ENCODE peak calls at places on chromosomes 3 and 15, in seven cellular contexts. One of them, this sample, is unnamed.

GRCh38 chr15:100123611-100124010 is 218.2 kb downstream of the ADAMTS17 start:
- DNase-seq in spleen: peak
- DNase-seq in A549: no peak
- DNase-seq in Peyer's patch: no peak
- DNase-seq in stomach: no peak
- DNase-seq in tibial nerve: no peak
- DNase-seq in NB4: no peak
- DNase-seq in this sample: no peak

GRCh38 chr15:75061272-75061671 is 37.9 kb downstream of the PPCDC start:
- DNase-seq in spleen: no peak
- DNase-seq in A549: no peak
- DNase-seq in Peyer's patch: peak
- DNase-seq in stomach: no peak
- DNase-seq in tibial nerve: no peak
- DNase-seq in NB4: peak
- DNase-seq in this sample: no peak

GRCh38 chr15:65828566-65828965 is 36.5 kb upstream of the DENND4A start:
- DNase-seq in spleen: no peak
- DNase-seq in A549: no peak
- DNase-seq in Peyer's patch: peak
- DNase-seq in stomach: no peak
- DNase-seq in tibial nerve: no peak
- DNase-seq in NB4: no peak
- DNase-seq in this sample: peak

GRCh38 chr3:78875851-78876250 is 891.9 kb downstream of the ROBO1 start:
- DNase-seq in spleen: no peak
- DNase-seq in A549: no peak
- DNase-seq in Peyer's patch: no peak
- DNase-seq in stomach: no peak
- DNase-seq in tibial nerve: no peak
- DNase-seq in NB4: no peak
- DNase-seq in this sample: no peak

GRCh38 chr3:134640872-134641470 is 9.9 kb downstream of the KY start:
- DNase-seq in spleen: no peak
- DNase-seq in A549: peak
- DNase-seq in Peyer's patch: no peak
- DNase-seq in stomach: peak
- DNase-seq in tibial nerve: no peak
- DNase-seq in NB4: peak
- DNase-seq in this sample: peak

GRCh38 chr15:70627322-70627721 is 136.0 kb downstream of the UACA start:
- DNase-seq in spleen: no peak
- DNase-seq in A549: no peak
- DNase-seq in Peyer's patch: no peak
- DNase-seq in stomach: no peak
- DNase-seq in tibial nerve: no peak
- DNase-seq in NB4: no peak
- DNase-seq in this sample: no peak

GRCh38 chr3:134483195-134483890 is 2.4 kb downstream of the ANAPC13 start:
- DNase-seq in spleen: no peak
- DNase-seq in A549: no peak
- DNase-seq in Peyer's patch: no peak
- DNase-seq in stomach: no peak
- DNase-seq in tibial nerve: no peak
- DNase-seq in NB4: no peak
- DNase-seq in this sample: no peak

GRCh38 chr3:9402410-9403228 is 5.2 kb downstream of the SETD5 start:
- DNase-seq in spleen: no peak
- DNase-seq in A549: peak
- DNase-seq in Peyer's patch: peak
- DNase-seq in stomach: peak
- DNase-seq in tibial nerve: no peak
- DNase-seq in NB4: peak
- DNase-seq in this sample: peak

GRCh38 chr3:50486219-50486888 is 17.1 kb downstream of the CACNA2D2 start:
- DNase-seq in spleen: no peak
- DNase-seq in A549: no peak
- DNase-seq in Peyer's patch: no peak
- DNase-seq in stomach: no peak
- DNase-seq in tibial nerve: no peak
- DNase-seq in NB4: no peak
- DNase-seq in this sample: no peak

GRCh38 chr15:52180196-52180835 is 10.9 kb downstream of the GNB5 start:
- DNase-seq in spleen: peak
- DNase-seq in A549: no peak
- DNase-seq in Peyer's patch: peak
- DNase-seq in stomach: no peak
- DNase-seq in tibial nerve: no peak
- DNase-seq in NB4: no peak
- DNase-seq in this sample: no peak

GRCh38 chr3:8509961-8510360 is 8.3 kb downstream of the LMCD1 start:
- DNase-seq in spleen: no peak
- DNase-seq in A549: peak
- DNase-seq in Peyer's patch: no peak
- DNase-seq in stomach: no peak
- DNase-seq in tibial nerve: no peak
- DNase-seq in NB4: no peak
- DNase-seq in this sample: no peak

GRCh38 chr3:197256836-197257444 is 41.5 kb downstream of the DLG1 start:
- DNase-seq in spleen: no peak
- DNase-seq in A549: peak
- DNase-seq in Peyer's patch: peak
- DNase-seq in stomach: no peak
- DNase-seq in tibial nerve: peak
- DNase-seq in NB4: peak
- DNase-seq in this sample: peak

GRCh38 chr3:51099794-51100542 is 285.1 kb upstream of the MANF start:
- DNase-seq in spleen: no peak
- DNase-seq in A549: peak
- DNase-seq in Peyer's patch: peak
- DNase-seq in stomach: peak
- DNase-seq in tibial nerve: peak
- DNase-seq in NB4: peak
- DNase-seq in this sample: peak

GRCh38 chr3:90062631-90063200 is 955.3 kb downstream of the EPHA3 start:
- DNase-seq in spleen: no peak
- DNase-seq in A549: no peak
- DNase-seq in Peyer's patch: no peak
- DNase-seq in stomach: no peak
- DNase-seq in tibial nerve: no peak
- DNase-seq in NB4: no peak
- DNase-seq in this sample: no peak

GRCh38 chr3:23809840-23810341 is 4.1 kb downstream of the UBE2E1 start:
- DNase-seq in spleen: no peak
- DNase-seq in A549: no peak
- DNase-seq in Peyer's patch: no peak
- DNase-seq in stomach: no peak
- DNase-seq in tibial nerve: no peak
- DNase-seq in NB4: peak
- DNase-seq in this sample: peak

GRCh38 chr3:28050895-28051294 is 190.5 kb upstream of the CMC1 start:
- DNase-seq in spleen: no peak
- DNase-seq in A549: peak
- DNase-seq in Peyer's patch: peak
- DNase-seq in stomach: no peak
- DNase-seq in tibial nerve: no peak
- DNase-seq in NB4: peak
- DNase-seq in this sample: no peak

DNA sequence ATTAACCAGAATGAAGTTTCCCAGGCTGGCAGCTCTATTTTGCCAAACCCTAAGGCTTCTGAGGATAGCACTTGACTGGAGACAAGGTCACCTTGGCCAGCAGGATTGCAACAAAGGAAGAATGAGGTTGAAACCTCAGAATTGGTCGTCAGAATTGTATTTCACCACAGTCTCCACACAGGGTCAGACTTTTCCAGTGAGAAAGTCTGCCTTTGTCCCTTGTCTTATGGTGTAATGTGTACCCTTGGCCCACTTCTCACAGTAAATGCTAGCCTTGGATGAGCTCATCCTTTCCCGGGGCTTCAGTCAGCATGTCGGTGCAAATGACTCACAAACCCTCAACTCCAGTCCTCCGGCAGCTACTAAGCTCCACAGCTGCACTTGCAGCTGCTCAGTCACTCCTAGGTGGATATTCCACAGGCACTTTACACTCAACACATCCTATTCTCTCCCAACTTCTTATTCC is 19.7 kb downstream of the SSR3 start:
- DNase-seq in spleen: no peak
- DNase-seq in A549: peak
- DNase-seq in Peyer's patch: peak
- DNase-seq in stomach: peak
- DNase-seq in tibial nerve: peak
- DNase-seq in NB4: peak
- DNase-seq in this sample: no peak
- TF ChIP-seq POLR2A in spleen: no peak
- TF ChIP-seq POLR2A in A549: no peak
- TF ChIP-seq POLR2A in Peyer's patch: no peak
- TF ChIP-seq POLR2A in stomach: no peak
- TF ChIP-seq POLR2A in tibial nerve: no peak
- TF ChIP-seq POLR2A in NB4: no peak
- TF ChIP-seq POLR2A in this sample: no peak

DNA sequence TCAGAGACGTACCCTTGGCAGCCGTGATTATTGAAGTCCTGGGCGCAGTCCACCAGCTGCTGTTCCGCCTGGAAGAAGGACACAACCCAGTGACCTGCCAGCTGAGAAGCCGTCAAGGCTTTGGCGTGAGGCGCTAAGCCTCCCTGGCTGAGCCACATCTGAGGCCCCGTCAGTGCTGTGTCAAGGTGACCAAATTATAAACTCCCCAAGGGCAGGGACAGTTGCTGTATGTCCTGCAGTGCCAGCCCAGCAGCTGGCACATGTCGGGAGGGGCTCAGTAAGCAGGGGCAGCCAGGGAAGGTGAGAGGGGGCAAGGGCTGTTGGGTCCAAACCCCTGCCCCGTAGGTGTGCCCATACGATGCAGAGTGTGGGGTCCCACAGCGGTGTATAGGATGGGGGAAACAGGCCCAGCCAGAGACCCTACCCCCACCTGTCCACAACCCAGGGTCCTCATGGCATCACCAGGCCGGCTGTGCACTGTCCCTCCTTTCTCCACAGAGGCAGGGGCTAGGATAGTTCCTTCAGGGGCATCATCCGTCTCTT is 13.3 kb downstream of the CTSH start:
- DNase-seq in spleen: peak
- DNase-seq in A549: no peak
- DNase-seq in Peyer's patch: no peak
- DNase-seq in stomach: no peak
- DNase-seq in tibial nerve: no peak
- DNase-seq in NB4: no peak
- DNase-seq in this sample: no peak
- TF ChIP-seq POLR2A in spleen: no peak
- TF ChIP-seq POLR2A in A549: no peak
- TF ChIP-seq POLR2A in Peyer's patch: no peak
- TF ChIP-seq POLR2A in stomach: no peak
- TF ChIP-seq POLR2A in tibial nerve: no peak
- TF ChIP-seq POLR2A in NB4: no peak
- TF ChIP-seq POLR2A in this sample: no peak

DNA sequence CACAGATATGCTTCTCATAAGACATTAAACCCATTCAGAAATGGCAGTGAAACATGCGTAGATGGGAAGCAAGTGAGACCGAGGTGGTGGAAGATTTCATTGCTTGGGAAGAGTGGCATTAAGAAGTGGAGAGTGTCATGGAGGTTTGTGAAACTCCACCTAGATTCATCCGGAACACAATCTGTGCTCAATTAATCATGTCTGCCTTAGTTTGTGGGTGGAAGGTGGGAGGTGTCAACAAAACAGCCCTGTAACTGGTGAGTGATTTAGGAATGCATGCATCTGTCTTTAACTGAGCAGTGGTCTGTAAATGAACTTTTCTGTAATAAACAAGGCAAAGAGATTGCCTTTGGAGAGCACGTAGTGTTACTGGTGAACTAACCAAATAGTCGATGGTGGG is 113.7 kb downstream of the WNT5A start:
- DNase-seq in spleen: no peak
- DNase-seq in A549: no peak
- DNase-seq in Peyer's patch: no peak
- DNase-seq in stomach: no peak
- DNase-seq in tibial nerve: no peak
- DNase-seq in NB4: no peak
- DNase-seq in this sample: no peak
- TF ChIP-seq POLR2A in spleen: no peak
- TF ChIP-seq POLR2A in A549: no peak
- TF ChIP-seq POLR2A in Peyer's patch: no peak
- TF ChIP-seq POLR2A in stomach: no peak
- TF ChIP-seq POLR2A in tibial nerve: no peak
- TF ChIP-seq POLR2A in NB4: no peak
- TF ChIP-seq POLR2A in this sample: no peak

GRCh38 chr15:90956551-90957104 is 1.9 kb downstream of the RCCD1 start:
- DNase-seq in spleen: peak
- DNase-seq in A549: peak
- DNase-seq in Peyer's patch: peak
- DNase-seq in stomach: peak
- DNase-seq in tibial nerve: peak
- DNase-seq in NB4: no peak
- DNase-seq in this sample: peak
- TF ChIP-seq POLR2A in spleen: no peak
- TF ChIP-seq POLR2A in A549: no peak
- TF ChIP-seq POLR2A in Peyer's patch: no peak
- TF ChIP-seq POLR2A in stomach: no peak
- TF ChIP-seq POLR2A in tibial nerve: no peak
- TF ChIP-seq POLR2A in NB4: no peak
- TF ChIP-seq POLR2A in this sample: no peak

GRCh38 chr3:171242951-171243350 is 216.4 kb upstream of the SLC2A2 start:
- DNase-seq in spleen: no peak
- DNase-seq in A549: no peak
- DNase-seq in Peyer's patch: no peak
- DNase-seq in stomach: no peak
- DNase-seq in tibial nerve: no peak
- DNase-seq in NB4: no peak
- DNase-seq in this sample: no peak

GRCh38 chr3:171248426-171249115 is 211.6 kb downstream of the TNIK start:
- DNase-seq in spleen: no peak
- DNase-seq in A549: no peak
- DNase-seq in Peyer's patch: no peak
- DNase-seq in stomach: no peak
- DNase-seq in tibial nerve: no peak
- DNase-seq in NB4: no peak
- DNase-seq in this sample: no peak

GRCh38 chr3:171249171-171249692 is 211.0 kb downstream of the TNIK start:
- DNase-seq in spleen: no peak
- DNase-seq in A549: no peak
- DNase-seq in Peyer's patch: no peak
- DNase-seq in stomach: no peak
- DNase-seq in tibial nerve: no peak
- DNase-seq in NB4: no peak
- DNase-seq in this sample: no peak

GRCh38 chr3:171242170-171242569 is 215.7 kb upstream of the SLC2A2 start:
- DNase-seq in spleen: no peak
- DNase-seq in A549: no peak
- DNase-seq in Peyer's patch: no peak
- DNase-seq in stomach: no peak
- DNase-seq in tibial nerve: no peak
- DNase-seq in NB4: peak
- DNase-seq in this sample: no peak

GRCh38 chr3:171245796-171246453 is 214.3 kb downstream of the TNIK start:
- DNase-seq in spleen: no peak
- DNase-seq in A549: no peak
- DNase-seq in Peyer's patch: no peak
- DNase-seq in stomach: no peak
- DNase-seq in tibial nerve: no peak
- DNase-seq in NB4: peak
- DNase-seq in this sample: no peak
- TF ChIP-seq POLR2A in spleen: no peak
- TF ChIP-seq POLR2A in A549: no peak
- TF ChIP-seq POLR2A in Peyer's patch: no peak
- TF ChIP-seq POLR2A in stomach: no peak
- TF ChIP-seq POLR2A in tibial nerve: no peak
- TF ChIP-seq POLR2A in NB4: no peak
- TF ChIP-seq POLR2A in this sample: no peak